ENCODE peak calls at places on chromosomes 7 and 10, in nine cellular contexts. J is MM.1S, I is OCI-LY7, S is GM23338, O is hepatocyte, V is neural progenitor cell, G is HCT116, P is GM23248, U is SK-N-SH. K is an unnamed sample.

GRCh38 chr7:48643420-48644013 is 280.8 kb upstream of the CDC14C start:
- DNase-seq in J (no peak), I (no peak), S (no peak), O (peak), V (no peak), G (no peak), P (no peak), U (no peak), K (no peak)

GRCh38 chr7:99393363-99394187 is 14.8 kb downstream of the PDAP1 start:
- DNase-seq in J (no peak), I (no peak), S (peak), O (peak), V (peak), G (no peak), P (peak), U (peak), K (no peak)

GRCh38 chr7:155201325-155202087 is 96.2 kb upstream of the INSIG1 start:
- DNase-seq in J (no peak), I (no peak), S (no peak), O (no peak), V (no peak), G (no peak), P (no peak), U (no peak), K (no peak)

GRCh38 chr10:62048919-62049636 is 147.6 kb downstream of the ARID5B start:
- DNase-seq in J (peak), I (peak), S (peak), O (peak), V (peak), G (no peak), P (peak), U (peak), K (peak)

GRCh38 chr10:32050145-32050544 is 6.1 kb downstream of the KIF5B start:
- DNase-seq in J (no peak), I (no peak), S (peak), O (peak), V (no peak), G (no peak), P (no peak), U (no peak), K (no peak)

GRCh38 chr7:8391353-8392062 is 41.9 kb upstream of the NXPH1 start:
- DNase-seq in J (peak), I (no peak), S (no peak), O (peak), V (no peak), G (no peak), P (no peak), U (no peak), K (no peak)

GRCh38 chr7:81111358-81111757 is 192.5 kb upstream of the SEMA3C start:
- DNase-seq in J (no peak), I (no peak), S (no peak), O (peak), V (no peak), G (peak), P (peak), U (peak), K (peak)

GRCh38 chr10:44049301-44050015 is 335.4 kb downstream of the CXCL12 start:
- DNase-seq in J (no peak), I (no peak), S (no peak), O (no peak), V (no peak), G (no peak), P (no peak), U (no peak), K (no peak)

GRCh38 chr7:27160147-27160545 is 3.7 kb upstream of the HOXA7 start:
- DNase-seq in J (no peak), I (no peak), S (no peak), O (peak), V (no peak), G (no peak), P (no peak), U (no peak), K (peak)

GRCh38 chr10:49534670-49535381 is 4.1 kb downstream of the ERCC6 start:
- DNase-seq in J (peak), I (peak), S (no peak), O (no peak), V (no peak), G (no peak), P (peak), U (no peak), K (peak)

GRCh38 chr7:25716421-25716820 is 435.6 kb upstream of the NFE2L3 start:
- DNase-seq in J (no peak), I (no peak), S (no peak), O (no peak), V (no peak), G (no peak), P (peak), U (no peak), K (peak)

GRCh38 chr10:124745257-124745656 is 1.1 kb upstream of the FAM53B start:
- DNase-seq in J (no peak), I (no peak), S (no peak), O (no peak), V (no peak), G (no peak), P (no peak), U (no peak), K (no peak)

GRCh38 chr7:149883452-149883861 is 9.7 kb downstream of the ATP6V0E2 start:
- DNase-seq in J (peak), I (peak), S (peak), O (peak), V (peak), G (peak), P (peak), U (peak), K (peak)
- H2AFZ ChIP-seq in J (no peak), I (no peak), S (no peak), O (no peak), V (no peak), G (no peak), P (no peak), U (no peak), K (no peak)

GRCh38 chr7:55177068-55177530 is 158.3 kb downstream of the EGFR start:
- DNase-seq in J (no peak), I (no peak), S (no peak), O (no peak), V (no peak), G (no peak), P (no peak), U (no peak), K (no peak)
- TF ChIP-seq EZH2phosphoT487 in J (no peak), I (no peak), S (no peak), O (no peak), V (no peak), G (no peak), P (no peak), U (no peak), K (no peak)

DNA sequence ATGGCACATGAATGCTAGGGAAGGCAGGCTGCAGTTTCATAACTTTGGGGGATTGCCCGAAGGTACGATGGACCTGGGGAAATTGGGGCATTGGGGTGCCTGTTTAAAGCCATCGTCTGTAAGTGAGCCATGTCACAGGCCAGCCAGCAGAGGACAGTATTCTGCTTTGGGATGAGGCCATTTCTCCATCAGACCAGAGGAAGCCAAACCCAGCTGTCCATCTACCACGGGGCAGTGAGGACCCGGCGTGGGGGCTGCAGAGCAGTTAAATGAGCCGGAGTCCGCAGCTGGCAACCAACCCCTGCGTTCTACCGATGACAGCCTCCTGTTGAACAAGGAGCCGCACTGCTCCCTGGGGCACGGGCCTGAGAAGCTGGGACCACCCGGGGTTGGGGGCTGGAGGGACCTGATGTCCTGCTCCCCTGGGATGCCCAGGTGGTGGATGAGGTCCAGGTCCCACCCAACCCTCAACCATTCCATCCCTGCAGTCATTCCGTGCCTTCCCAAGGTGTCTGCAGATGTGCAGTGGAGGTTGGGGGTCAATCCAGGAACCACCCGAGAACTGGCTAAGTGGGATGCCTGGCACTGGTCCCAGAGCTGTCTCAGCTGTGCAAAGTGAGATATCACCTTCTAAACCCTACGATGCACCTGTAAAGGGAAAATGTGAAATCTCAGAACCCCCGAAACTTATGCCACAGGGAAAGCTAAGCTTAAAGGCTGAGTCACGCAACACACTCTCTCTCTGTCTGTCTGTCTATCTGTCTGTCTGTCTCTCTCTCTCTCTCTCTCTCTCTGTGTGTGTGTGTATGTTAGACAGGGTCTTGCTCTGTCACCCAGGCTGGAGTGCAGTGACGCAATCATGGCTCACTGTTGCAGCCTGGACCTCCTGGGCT is 12.1 kb upstream of the RHBDD2 start:
- DNase-seq in J (peak), I (peak), S (peak), O (peak), V (peak), G (peak), P (peak), U (peak), K (peak)
- H2AFZ ChIP-seq in J (peak), I (no peak), S (peak), O (no peak), V (peak), G (peak), P (peak), U (peak), K (peak)

GRCh38 chr7:88664630-88665233 is 94.8 kb upstream of the ZNF804B start:
- DNase-seq in J (no peak), I (no peak), S (peak), O (peak), V (no peak), G (peak), P (peak), U (no peak), K (peak)
- TF ChIP-seq EZH2phosphoT487 in J (no peak), I (no peak), S (no peak), O (no peak), V (no peak), G (no peak), P (no peak), U (no peak), K (no peak)

DNA sequence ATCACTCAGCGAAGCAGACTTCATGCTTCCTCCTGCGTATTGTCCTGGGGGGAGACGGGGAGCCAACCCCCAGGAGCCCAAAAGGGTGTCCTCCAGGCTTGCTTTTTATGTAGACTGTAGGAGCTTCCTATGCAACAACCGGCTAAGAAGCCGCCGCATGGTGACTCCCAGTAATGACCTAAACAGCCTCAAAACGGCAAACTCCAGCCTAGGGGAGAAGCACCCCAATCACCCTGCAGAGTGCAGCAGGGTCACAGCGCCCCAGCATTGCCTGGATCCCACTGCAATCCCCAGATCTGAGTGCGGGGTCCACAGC is 52.0 kb downstream of the PROSER2 start:
- DNase-seq in J (no peak), I (no peak), S (peak), O (peak), V (no peak), G (no peak), P (peak), U (peak), K (no peak)
- H2AFZ ChIP-seq in J (no peak), I (no peak), S (peak), O (no peak), V (peak), G (no peak), P (no peak), U (no peak), K (no peak)

DNA sequence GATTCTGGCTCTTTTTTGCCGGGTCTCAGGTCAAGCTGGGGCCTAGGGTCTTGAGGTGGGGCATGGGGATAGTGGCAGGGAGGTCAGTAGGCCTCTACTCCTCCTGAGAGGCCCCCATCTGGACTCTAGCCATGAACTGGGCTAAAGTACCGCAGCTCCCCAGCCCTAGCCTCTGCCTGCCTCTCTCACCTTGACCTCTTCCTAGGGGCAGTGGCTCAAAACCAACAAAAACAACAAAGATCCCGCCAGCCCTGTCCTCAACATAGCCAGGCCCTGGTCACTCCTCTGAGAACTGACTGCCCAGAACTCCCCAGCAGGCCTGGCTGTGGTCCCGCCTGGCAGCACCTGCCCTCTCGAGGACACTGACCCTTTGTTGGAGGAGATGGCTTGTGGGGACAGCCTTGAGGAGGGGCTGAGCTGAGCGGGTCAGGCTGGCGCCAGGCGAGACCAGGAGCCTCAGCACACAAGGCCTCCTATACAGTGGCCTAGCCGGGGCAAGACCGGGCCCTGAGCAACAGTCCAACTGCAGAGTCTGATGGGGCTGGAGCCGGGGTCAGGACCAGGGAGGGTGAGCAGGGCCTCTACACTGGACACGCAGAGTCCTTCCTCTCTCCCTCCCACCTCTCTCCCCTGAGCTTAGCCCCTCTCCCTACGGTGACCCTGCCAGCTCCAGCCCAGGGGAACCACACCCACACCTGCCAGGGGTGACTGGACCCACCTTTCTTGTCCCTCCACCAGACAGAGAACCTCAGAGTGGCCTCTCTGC is 11.6 kb upstream of the PPIF start:
- DNase-seq in J (no peak), I (no peak), S (no peak), O (no peak), V (no peak), G (no peak), P (no peak), U (no peak), K (no peak)
- TF ChIP-seq EZH2phosphoT487 in J (no peak), I (no peak), S (no peak), O (no peak), V (no peak), G (no peak), P (no peak), U (no peak), K (no peak)

DNA sequence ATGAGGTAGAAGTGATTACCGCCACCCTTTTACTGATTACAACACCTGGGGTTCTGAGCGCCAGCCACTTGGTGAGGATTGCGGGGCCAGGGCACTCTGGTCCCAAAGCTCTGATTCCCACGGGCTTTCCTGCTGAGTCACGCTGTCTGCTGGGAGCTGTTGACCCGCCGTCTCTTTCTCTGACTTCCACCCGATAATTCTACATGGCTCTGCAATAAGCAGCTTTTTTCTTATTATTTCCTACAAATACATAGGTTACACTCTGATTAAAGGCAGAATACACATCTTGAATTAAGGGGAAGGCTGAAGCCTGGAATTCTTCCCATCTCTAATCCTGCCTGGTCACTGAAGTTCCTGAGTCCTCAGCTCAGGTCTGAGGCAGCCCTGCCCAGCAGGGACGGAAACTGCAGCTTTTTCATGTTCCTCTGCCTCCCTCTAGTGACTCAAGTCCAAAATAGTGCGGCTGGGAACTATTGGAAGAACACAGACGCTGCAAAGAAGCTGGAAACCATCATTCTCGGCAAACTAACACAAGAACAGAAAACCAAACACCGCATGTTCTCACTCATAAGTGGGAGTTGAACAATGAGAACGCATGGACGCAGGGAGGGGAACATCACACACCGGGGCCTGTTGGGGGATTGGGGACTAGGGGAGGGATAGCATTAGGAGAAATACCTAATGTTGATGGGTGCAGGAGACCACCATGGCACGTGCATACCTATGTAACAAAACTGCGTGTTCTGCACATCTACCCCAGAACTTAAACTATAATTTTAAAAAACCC is 178.3 kb downstream of the PRKCQ start:
- DNase-seq in J (peak), I (peak), S (peak), O (peak), V (peak), G (peak), P (peak), U (peak), K (peak)
- H2AFZ ChIP-seq in J (no peak), I (peak), S (no peak), O (peak), V (peak), G (peak), P (peak), U (no peak), K (peak)

K was measured in PC-3.